ENCODE peak calls at places on chromosomes 6 and 20, in nine cellular contexts. One of them, this sample, is unnamed.

GRCh38 chr20:6697228-6697972 is 70.1 kb upstream of the BMP2 start:
- DNase-seq in left ventricle myocardium inferior: no peak
- DNase-seq in CD8-positive, alpha-beta T cell: no peak
- DNase-seq in A549: no peak
- DNase-seq in neural crest cell: no peak
- DNase-seq in mesothelial cell of epicardium: no peak
- DNase-seq in osteoblast: no peak
- DNase-seq in type B pancreatic cell: no peak
- DNase-seq in GM20000: no peak
- DNase-seq in this sample: no peak

GRCh38 chr6:93423542-93423941 is 4.2 kb upstream of the EPHA7 start:
- DNase-seq in left ventricle myocardium inferior: peak
- DNase-seq in CD8-positive, alpha-beta T cell: no peak
- DNase-seq in A549: peak
- DNase-seq in neural crest cell: peak
- DNase-seq in mesothelial cell of epicardium: no peak
- DNase-seq in osteoblast: no peak
- DNase-seq in type B pancreatic cell: no peak
- DNase-seq in GM20000: peak
- DNase-seq in this sample: no peak

GRCh38 chr6:35304299-35304698 is 6.7 kb downstream of the DEF6 start:
- DNase-seq in left ventricle myocardium inferior: no peak
- DNase-seq in CD8-positive, alpha-beta T cell: no peak
- DNase-seq in A549: no peak
- DNase-seq in neural crest cell: no peak
- DNase-seq in mesothelial cell of epicardium: no peak
- DNase-seq in osteoblast: peak
- DNase-seq in type B pancreatic cell: no peak
- DNase-seq in GM20000: no peak
- DNase-seq in this sample: no peak

GRCh38 chr6:145138469-145139185 is 596.7 kb downstream of the EPM2A start:
- DNase-seq in left ventricle myocardium inferior: no peak
- DNase-seq in CD8-positive, alpha-beta T cell: no peak
- DNase-seq in A549: no peak
- DNase-seq in neural crest cell: no peak
- DNase-seq in mesothelial cell of epicardium: no peak
- DNase-seq in osteoblast: no peak
- DNase-seq in type B pancreatic cell: no peak
- DNase-seq in GM20000: no peak
- DNase-seq in this sample: no peak

GRCh38 chr6:20379231-20379630 is 22.4 kb upstream of the E2F3 start:
- DNase-seq in left ventricle myocardium inferior: no peak
- DNase-seq in CD8-positive, alpha-beta T cell: no peak
- DNase-seq in A549: no peak
- DNase-seq in neural crest cell: no peak
- DNase-seq in mesothelial cell of epicardium: no peak
- DNase-seq in osteoblast: peak
- DNase-seq in type B pancreatic cell: no peak
- DNase-seq in GM20000: no peak
- DNase-seq in this sample: no peak

GRCh38 chr6:41648921-41649320 is 10.7 kb downstream of the MDFI start:
- DNase-seq in left ventricle myocardium inferior: no peak
- DNase-seq in CD8-positive, alpha-beta T cell: no peak
- DNase-seq in A549: no peak
- DNase-seq in neural crest cell: no peak
- DNase-seq in mesothelial cell of epicardium: no peak
- DNase-seq in osteoblast: peak
- DNase-seq in type B pancreatic cell: no peak
- DNase-seq in GM20000: no peak
- DNase-seq in this sample: no peak

GRCh38 chr20:39107741-39108140 is 145.6 kb downstream of the DHX35 start:
- DNase-seq in left ventricle myocardium inferior: no peak
- DNase-seq in CD8-positive, alpha-beta T cell: no peak
- DNase-seq in A549: peak
- DNase-seq in neural crest cell: no peak
- DNase-seq in mesothelial cell of epicardium: no peak
- DNase-seq in osteoblast: no peak
- DNase-seq in type B pancreatic cell: no peak
- DNase-seq in GM20000: no peak
- DNase-seq in this sample: no peak

GRCh38 chr6:25519856-25520255 is 132.2 kb upstream of the SCGN start:
- DNase-seq in left ventricle myocardium inferior: no peak
- DNase-seq in CD8-positive, alpha-beta T cell: no peak
- DNase-seq in A549: no peak
- DNase-seq in neural crest cell: no peak
- DNase-seq in mesothelial cell of epicardium: no peak
- DNase-seq in osteoblast: no peak
- DNase-seq in type B pancreatic cell: no peak
- DNase-seq in GM20000: no peak
- DNase-seq in this sample: no peak

GRCh38 chr6:43771858-43772570 is 2.0 kb downstream of the VEGFA start:
- DNase-seq in left ventricle myocardium inferior: peak
- DNase-seq in CD8-positive, alpha-beta T cell: no peak
- DNase-seq in A549: peak
- DNase-seq in neural crest cell: peak
- DNase-seq in mesothelial cell of epicardium: peak
- DNase-seq in osteoblast: peak
- DNase-seq in type B pancreatic cell: no peak
- DNase-seq in GM20000: peak
- DNase-seq in this sample: peak

GRCh38 chr6:139250296-139251274 is 41.2 kb downstream of the TXLNB start:
- DNase-seq in left ventricle myocardium inferior: peak
- DNase-seq in CD8-positive, alpha-beta T cell: peak
- DNase-seq in A549: peak
- DNase-seq in neural crest cell: peak
- DNase-seq in mesothelial cell of epicardium: no peak
- DNase-seq in osteoblast: peak
- DNase-seq in type B pancreatic cell: no peak
- DNase-seq in GM20000: peak
- DNase-seq in this sample: peak

GRCh38 chr6:168735268-168735949 is 294.4 kb downstream of the SMOC2 start:
- DNase-seq in left ventricle myocardium inferior: no peak
- DNase-seq in CD8-positive, alpha-beta T cell: no peak
- DNase-seq in A549: no peak
- DNase-seq in neural crest cell: no peak
- DNase-seq in mesothelial cell of epicardium: no peak
- DNase-seq in osteoblast: no peak
- DNase-seq in type B pancreatic cell: no peak
- DNase-seq in GM20000: no peak
- DNase-seq in this sample: no peak

DNA sequence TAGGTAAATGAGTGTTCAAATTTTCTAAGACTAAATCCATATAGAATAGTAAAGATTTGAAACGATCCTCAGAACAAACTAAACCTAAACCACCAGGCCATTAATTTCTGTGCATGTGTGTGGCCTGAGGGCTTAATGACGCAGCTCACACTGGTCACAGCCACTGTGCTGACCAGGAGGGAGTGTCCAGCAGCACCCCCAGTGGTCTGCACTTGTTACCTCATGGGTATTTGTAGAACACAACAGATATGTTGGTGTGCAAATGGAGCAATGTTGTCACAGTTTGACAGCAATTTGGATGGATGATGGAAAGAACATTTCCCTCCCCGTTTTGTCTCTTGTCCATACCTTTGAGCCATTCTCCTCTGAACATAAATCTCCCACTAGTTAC is 122.4 kb upstream of the EXOC2 start:
- DNase-seq in left ventricle myocardium inferior: no peak
- DNase-seq in CD8-positive, alpha-beta T cell: no peak
- DNase-seq in A549: no peak
- DNase-seq in neural crest cell: no peak
- DNase-seq in mesothelial cell of epicardium: no peak
- DNase-seq in osteoblast: no peak
- DNase-seq in type B pancreatic cell: no peak
- DNase-seq in GM20000: no peak
- DNase-seq in this sample: no peak
- TF ChIP-seq CTCF in left ventricle myocardium inferior: peak
- TF ChIP-seq CTCF in CD8-positive, alpha-beta T cell: no peak
- TF ChIP-seq CTCF in A549: no peak
- TF ChIP-seq CTCF in neural crest cell: peak
- TF ChIP-seq CTCF in mesothelial cell of epicardium: no peak
- TF ChIP-seq CTCF in osteoblast: no peak
- TF ChIP-seq CTCF in type B pancreatic cell: peak
- TF ChIP-seq CTCF in GM20000: no peak
- TF ChIP-seq CTCF in this sample: no peak

GRCh38 chr6:31356946-31357466 is at the start of gene HLA-B:
- DNase-seq in left ventricle myocardium inferior: peak
- DNase-seq in CD8-positive, alpha-beta T cell: peak
- DNase-seq in A549: peak
- DNase-seq in neural crest cell: no peak
- DNase-seq in mesothelial cell of epicardium: no peak
- DNase-seq in osteoblast: peak
- DNase-seq in type B pancreatic cell: no peak
- DNase-seq in GM20000: peak
- DNase-seq in this sample: peak

GRCh38 chr6:31358302-31358701 is 1.3 kb upstream of the HLA-B start:
- DNase-seq in left ventricle myocardium inferior: no peak
- DNase-seq in CD8-positive, alpha-beta T cell: no peak
- DNase-seq in A549: no peak
- DNase-seq in neural crest cell: no peak
- DNase-seq in mesothelial cell of epicardium: no peak
- DNase-seq in osteoblast: no peak
- DNase-seq in type B pancreatic cell: no peak
- DNase-seq in GM20000: no peak
- DNase-seq in this sample: no peak

GRCh38 chr6:31355540-31355988 is 1.4 kb downstream of the HLA-B start:
- DNase-seq in left ventricle myocardium inferior: no peak
- DNase-seq in CD8-positive, alpha-beta T cell: no peak
- DNase-seq in A549: no peak
- DNase-seq in neural crest cell: no peak
- DNase-seq in mesothelial cell of epicardium: no peak
- DNase-seq in osteoblast: no peak
- DNase-seq in type B pancreatic cell: no peak
- DNase-seq in GM20000: no peak
- DNase-seq in this sample: no peak

GRCh38 chr6:31354788-31355539 is 2.0 kb downstream of the HLA-B start:
- DNase-seq in left ventricle myocardium inferior: no peak
- DNase-seq in CD8-positive, alpha-beta T cell: no peak
- DNase-seq in A549: no peak
- DNase-seq in neural crest cell: no peak
- DNase-seq in mesothelial cell of epicardium: no peak
- DNase-seq in osteoblast: no peak
- DNase-seq in type B pancreatic cell: no peak
- DNase-seq in GM20000: no peak
- DNase-seq in this sample: peak

DNA sequence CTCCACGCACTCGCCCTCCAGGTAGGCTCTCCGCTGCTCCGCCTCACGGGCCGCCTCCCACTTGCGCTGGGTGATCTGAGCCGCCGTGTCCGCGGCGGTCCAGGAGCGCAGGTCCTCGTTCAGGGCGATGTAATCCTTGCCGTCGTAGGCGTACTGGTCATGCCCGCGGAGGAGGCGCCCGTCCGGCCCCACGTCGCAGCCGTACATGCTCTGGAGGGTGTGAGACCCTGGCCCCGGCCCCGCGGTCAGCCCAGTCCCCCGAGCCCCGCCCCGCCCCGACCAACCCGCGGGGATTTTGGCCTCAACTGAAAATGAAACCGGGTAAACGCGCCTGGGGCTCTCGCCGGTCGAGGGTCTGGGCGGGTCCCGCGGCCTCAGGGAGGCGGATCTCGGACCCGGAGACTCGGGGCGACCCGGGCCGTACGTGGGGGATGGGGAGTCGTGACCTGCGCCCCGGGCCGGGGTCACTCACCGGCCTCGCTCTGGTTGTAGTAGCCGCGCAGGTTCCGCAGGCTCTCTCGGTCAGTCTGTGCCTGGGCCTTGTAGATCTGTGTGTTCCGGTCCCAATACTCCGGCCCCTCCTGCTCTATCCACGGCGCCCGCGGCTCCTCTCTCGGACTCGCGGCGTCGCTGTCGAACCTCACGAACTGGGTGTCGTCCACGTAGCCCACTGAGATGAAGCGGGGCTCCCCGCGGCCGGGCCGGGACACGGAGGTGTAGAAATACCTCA is 598 bp downstream of the HLA-B start:
- DNase-seq in left ventricle myocardium inferior: peak
- DNase-seq in CD8-positive, alpha-beta T cell: no peak
- DNase-seq in A549: no peak
- DNase-seq in neural crest cell: no peak
- DNase-seq in mesothelial cell of epicardium: no peak
- DNase-seq in osteoblast: peak
- DNase-seq in type B pancreatic cell: no peak
- DNase-seq in GM20000: peak
- DNase-seq in this sample: peak
- TF ChIP-seq CTCF in left ventricle myocardium inferior: no peak
- TF ChIP-seq CTCF in CD8-positive, alpha-beta T cell: no peak
- TF ChIP-seq CTCF in A549: no peak
- TF ChIP-seq CTCF in neural crest cell: no peak
- TF ChIP-seq CTCF in mesothelial cell of epicardium: no peak
- TF ChIP-seq CTCF in osteoblast: no peak
- TF ChIP-seq CTCF in type B pancreatic cell: no peak
- TF ChIP-seq CTCF in GM20000: no peak
- TF ChIP-seq CTCF in this sample: no peak

DNA sequence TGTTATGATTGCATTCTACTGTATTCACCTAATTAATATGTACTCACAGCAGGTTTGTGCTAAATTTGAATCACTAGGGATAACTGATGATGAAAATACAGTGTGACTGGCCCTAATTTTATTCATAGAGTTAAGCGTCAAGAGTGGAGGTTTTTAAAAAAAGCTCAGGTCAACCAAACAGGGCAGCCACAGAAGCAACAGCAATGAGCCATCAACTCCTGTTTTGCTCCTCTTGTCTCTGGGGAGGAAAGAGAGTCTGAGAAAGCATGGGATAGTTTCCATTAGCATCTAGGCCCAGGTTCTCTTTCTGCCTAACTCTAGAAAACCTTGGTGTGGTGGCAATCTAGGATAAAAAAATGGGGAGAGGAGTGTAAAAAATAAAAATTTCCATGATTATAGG is 122.1 kb downstream of the OGFRL1 start:
- DNase-seq in left ventricle myocardium inferior: no peak
- DNase-seq in CD8-positive, alpha-beta T cell: no peak
- DNase-seq in A549: no peak
- DNase-seq in neural crest cell: no peak
- DNase-seq in mesothelial cell of epicardium: no peak
- DNase-seq in osteoblast: peak
- DNase-seq in type B pancreatic cell: no peak
- DNase-seq in GM20000: no peak
- DNase-seq in this sample: no peak
- TF ChIP-seq CTCF in left ventricle myocardium inferior: no peak
- TF ChIP-seq CTCF in CD8-positive, alpha-beta T cell: no peak
- TF ChIP-seq CTCF in A549: no peak
- TF ChIP-seq CTCF in neural crest cell: no peak
- TF ChIP-seq CTCF in mesothelial cell of epicardium: no peak
- TF ChIP-seq CTCF in osteoblast: no peak
- TF ChIP-seq CTCF in type B pancreatic cell: no peak
- TF ChIP-seq CTCF in GM20000: no peak
- TF ChIP-seq CTCF in this sample: no peak

DNA sequence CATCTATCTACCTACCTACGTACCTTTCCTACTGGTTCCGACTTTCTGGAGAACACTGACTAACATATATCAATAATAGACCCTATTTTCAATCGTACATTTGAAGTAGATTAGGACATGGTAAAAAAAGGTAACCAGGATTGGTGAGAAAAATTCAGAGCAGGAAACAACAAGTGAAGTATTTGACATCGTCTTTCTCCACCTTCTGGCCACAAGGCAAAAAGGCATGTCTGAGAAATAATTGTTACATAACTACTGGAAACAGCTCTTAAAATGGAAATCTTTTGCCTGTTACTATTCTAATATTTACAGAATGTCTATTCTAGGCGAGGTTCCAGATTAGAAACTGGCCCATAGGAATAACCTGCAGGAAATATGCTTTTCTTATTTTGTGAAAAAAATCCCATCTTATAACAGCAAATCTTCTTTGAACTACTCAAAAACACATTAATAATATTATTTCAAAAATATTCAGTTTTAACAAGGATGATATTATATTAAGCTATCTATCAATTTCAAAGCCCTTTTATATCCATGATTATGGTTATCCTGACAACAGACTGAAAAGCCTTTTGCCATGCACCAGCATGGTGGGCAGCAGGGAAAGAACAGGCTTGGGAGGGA is 80.8 kb downstream of the RCAN2 start:
- DNase-seq in left ventricle myocardium inferior: no peak
- DNase-seq in CD8-positive, alpha-beta T cell: no peak
- DNase-seq in A549: no peak
- DNase-seq in neural crest cell: no peak
- DNase-seq in mesothelial cell of epicardium: no peak
- DNase-seq in osteoblast: no peak
- DNase-seq in type B pancreatic cell: no peak
- DNase-seq in GM20000: peak
- DNase-seq in this sample: no peak
- TF ChIP-seq CTCF in left ventricle myocardium inferior: peak
- TF ChIP-seq CTCF in CD8-positive, alpha-beta T cell: peak
- TF ChIP-seq CTCF in A549: no peak
- TF ChIP-seq CTCF in neural crest cell: peak
- TF ChIP-seq CTCF in mesothelial cell of epicardium: peak
- TF ChIP-seq CTCF in osteoblast: peak
- TF ChIP-seq CTCF in type B pancreatic cell: peak
- TF ChIP-seq CTCF in GM20000: peak
- TF ChIP-seq CTCF in this sample: peak

This sample was measured in natural killer cell.